ENCODE peak calls at places on chromosomes 5 and 9, in four cellular contexts. One of them, this sample, is unnamed.

GRCh38 chr5:149429839-149430721 is 51.0 kb upstream of the IL17B start:
- DNase-seq in astrocyte of the spinal cord: no peak
- DNase-seq in fibroblast of lung: peak
- DNase-seq in astrocyte of the cerebellum: no peak
- DNase-seq in this sample: no peak

GRCh38 chr9:23743041-23743440 is 83.0 kb downstream of the ELAVL2 start:
- DNase-seq in astrocyte of the spinal cord: no peak
- DNase-seq in fibroblast of lung: no peak
- DNase-seq in astrocyte of the cerebellum: no peak
- DNase-seq in this sample: no peak

GRCh38 chr9:6557883-6558282 is 87.6 kb downstream of the GLDC start:
- DNase-seq in astrocyte of the spinal cord: no peak
- DNase-seq in fibroblast of lung: no peak
- DNase-seq in astrocyte of the cerebellum: no peak
- DNase-seq in this sample: no peak

GRCh38 chr5:165735388-165735787 is 2230.0 kb downstream of the MAT2B start:
- DNase-seq in astrocyte of the spinal cord: no peak
- DNase-seq in fibroblast of lung: no peak
- DNase-seq in astrocyte of the cerebellum: no peak
- DNase-seq in this sample: no peak

GRCh38 chr5:1815071-1815786 is 14.0 kb downstream of the NDUFS6 start:
- DNase-seq in astrocyte of the spinal cord: no peak
- DNase-seq in fibroblast of lung: no peak
- DNase-seq in astrocyte of the cerebellum: no peak
- DNase-seq in this sample: no peak

GRCh38 chr5:129973716-129974426 is 69.6 kb downstream of the CHSY3 start:
- DNase-seq in astrocyte of the spinal cord: peak
- DNase-seq in fibroblast of lung: peak
- DNase-seq in astrocyte of the cerebellum: no peak
- DNase-seq in this sample: peak

GRCh38 chr5:139982975-139983240 is 60.2 kb downstream of the NRG2 start:
- DNase-seq in astrocyte of the spinal cord: no peak
- DNase-seq in fibroblast of lung: no peak
- DNase-seq in astrocyte of the cerebellum: no peak
- DNase-seq in this sample: no peak

GRCh38 chr5:157520911-157521703 is 54.5 kb downstream of the ADAM19 start:
- DNase-seq in astrocyte of the spinal cord: no peak
- DNase-seq in fibroblast of lung: peak
- DNase-seq in astrocyte of the cerebellum: no peak
- DNase-seq in this sample: no peak

GRCh38 chr9:113952651-113953050 is 76.5 kb downstream of the ZNF618 start:
- DNase-seq in astrocyte of the spinal cord: no peak
- DNase-seq in fibroblast of lung: no peak
- DNase-seq in astrocyte of the cerebellum: no peak
- DNase-seq in this sample: no peak

GRCh38 chr5:77514457-77514856 is 22.3 kb upstream of the WDR41 start:
- DNase-seq in astrocyte of the spinal cord: no peak
- DNase-seq in fibroblast of lung: no peak
- DNase-seq in astrocyte of the cerebellum: no peak
- DNase-seq in this sample: no peak

GRCh38 chr5:4113426-4113825 is 517.8 kb downstream of the IRX1 start:
- DNase-seq in astrocyte of the spinal cord: no peak
- DNase-seq in fibroblast of lung: no peak
- DNase-seq in astrocyte of the cerebellum: no peak
- DNase-seq in this sample: no peak

GRCh38 chr9:123081824-123082223 is 48.4 kb downstream of the GPR21 start:
- DNase-seq in astrocyte of the spinal cord: peak
- DNase-seq in fibroblast of lung: peak
- DNase-seq in astrocyte of the cerebellum: peak
- DNase-seq in this sample: peak

GRCh38 chr9:124342946-124343485 is 72.2 kb downstream of the PSMB7 start:
- DNase-seq in astrocyte of the spinal cord: peak
- DNase-seq in fibroblast of lung: peak
- DNase-seq in astrocyte of the cerebellum: peak
- DNase-seq in this sample: peak

GRCh38 chr9:14868772-14869583 is 41.2 kb downstream of the FREM1 start:
- DNase-seq in astrocyte of the spinal cord: no peak
- DNase-seq in fibroblast of lung: peak
- DNase-seq in astrocyte of the cerebellum: no peak
- DNase-seq in this sample: no peak
- TF ChIP-seq CTCF in astrocyte of the spinal cord: no peak
- TF ChIP-seq CTCF in fibroblast of lung: no peak
- TF ChIP-seq CTCF in astrocyte of the cerebellum: no peak
- TF ChIP-seq CTCF in this sample: no peak

DNA sequence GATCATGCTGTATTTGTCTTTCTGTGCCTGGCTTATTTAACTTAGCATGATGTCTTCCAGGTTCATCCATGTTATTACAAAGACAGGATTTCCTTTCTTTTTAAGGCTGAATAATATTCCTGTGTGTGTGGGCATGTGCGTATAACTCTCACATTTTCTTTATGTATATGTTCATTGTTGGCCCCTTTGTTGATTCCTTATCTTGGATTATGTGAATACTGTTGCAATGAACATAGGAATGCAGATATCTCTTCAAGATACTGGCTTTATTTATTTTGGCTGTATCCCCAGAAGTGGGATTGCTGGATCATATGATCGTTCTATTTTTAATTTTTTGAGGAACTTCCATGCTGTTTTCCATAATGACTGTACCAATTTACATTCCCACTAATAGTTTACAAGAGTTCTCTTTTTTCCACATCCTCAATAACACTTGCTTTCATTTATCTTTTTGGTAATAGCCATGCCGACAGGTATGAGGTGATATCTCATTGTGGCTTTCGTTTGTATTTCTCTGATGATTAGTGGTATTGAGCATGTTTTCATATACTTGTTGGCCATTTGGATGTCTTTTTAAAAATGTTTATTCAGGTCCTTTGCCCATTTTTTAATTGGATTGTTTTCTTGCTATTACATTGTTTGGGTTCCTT is 38.0 kb downstream of the CREBRF start:
- DNase-seq in astrocyte of the spinal cord: peak
- DNase-seq in fibroblast of lung: peak
- DNase-seq in astrocyte of the cerebellum: peak
- DNase-seq in this sample: no peak
- TF ChIP-seq CTCF in astrocyte of the spinal cord: no peak
- TF ChIP-seq CTCF in fibroblast of lung: no peak
- TF ChIP-seq CTCF in astrocyte of the cerebellum: no peak
- TF ChIP-seq CTCF in this sample: no peak

DNA sequence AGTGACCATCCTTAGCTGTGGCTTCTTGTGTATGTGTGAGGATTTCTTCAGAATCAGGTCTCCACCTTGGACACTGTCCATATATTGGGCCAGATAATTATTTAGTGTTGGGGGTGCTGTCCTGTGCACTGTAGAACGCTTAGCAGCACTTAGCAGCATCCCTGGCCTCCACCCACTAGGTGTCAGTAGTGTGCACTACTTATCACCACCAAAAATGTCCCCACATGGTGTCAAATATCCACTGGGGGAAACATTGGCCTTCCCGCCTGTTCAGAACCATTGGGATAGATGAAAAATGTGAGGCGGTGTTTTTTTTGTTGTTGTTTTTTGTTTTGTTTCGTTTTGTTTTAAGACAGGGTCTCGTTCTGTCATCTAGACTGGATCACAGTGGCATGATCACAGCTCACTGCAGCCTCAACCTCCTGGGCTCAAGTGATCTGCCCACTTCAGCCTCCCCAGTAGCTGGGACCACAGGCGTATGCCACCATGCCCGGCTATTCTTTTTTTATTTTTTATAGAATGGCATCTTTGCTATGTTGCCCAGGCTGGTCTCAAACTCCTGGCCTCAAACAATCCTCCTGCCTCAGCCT is 67.7 kb downstream of the TENT4A start:
- DNase-seq in astrocyte of the spinal cord: no peak
- DNase-seq in fibroblast of lung: no peak
- DNase-seq in astrocyte of the cerebellum: no peak
- DNase-seq in this sample: no peak
- TF ChIP-seq CTCF in astrocyte of the spinal cord: peak
- TF ChIP-seq CTCF in fibroblast of lung: peak
- TF ChIP-seq CTCF in astrocyte of the cerebellum: peak
- TF ChIP-seq CTCF in this sample: peak

GRCh38 chr5:107792940-107793339 is 122.2 kb upstream of the EFNA5 start:
- DNase-seq in astrocyte of the spinal cord: no peak
- DNase-seq in fibroblast of lung: no peak
- DNase-seq in astrocyte of the cerebellum: no peak
- DNase-seq in this sample: no peak
- TF ChIP-seq CTCF in astrocyte of the spinal cord: no peak
- TF ChIP-seq CTCF in fibroblast of lung: no peak
- TF ChIP-seq CTCF in astrocyte of the cerebellum: no peak
- TF ChIP-seq CTCF in this sample: no peak

GRCh38 chr5:143182901-143183820 is 220.3 kb downstream of the NR3C1 start:
- DNase-seq in astrocyte of the spinal cord: no peak
- DNase-seq in fibroblast of lung: no peak
- DNase-seq in astrocyte of the cerebellum: no peak
- DNase-seq in this sample: no peak
- TF ChIP-seq CTCF in astrocyte of the spinal cord: no peak
- TF ChIP-seq CTCF in fibroblast of lung: no peak
- TF ChIP-seq CTCF in astrocyte of the cerebellum: no peak
- TF ChIP-seq CTCF in this sample: no peak

This sample was measured in AG09319.